ENCODE peak calls at places on chromosomes 16 and 17, in four cellular contexts. S is activated naive CD4-positive, alpha-beta T cell; H is HuH-7.5; Z is BE2C. G is an unnamed sample.

GRCh38 chr17:55770220-55770870 is 19.5 kb downstream of the PCTP start:
- DNase-seq in S (no peak), H (peak), Z (no peak), G (no peak)

GRCh38 chr16:87570938-87571867 is 31.1 kb upstream of the JPH3 start:
- DNase-seq in S (no peak), H (peak), Z (peak), G (no peak)

GRCh38 chr16:57235128-57236092 is 9.6 kb upstream of the ARL2BP start:
- DNase-seq in S (no peak), H (no peak), Z (no peak), G (no peak)

GRCh38 chr17:78112508-78113471 is 15.8 kb downstream of the TMC6 start:
- DNase-seq in S (peak), H (peak), Z (peak), G (peak)

GRCh38 chr16:83878838-83879237 is 20.1 kb upstream of the MLYCD start:
- DNase-seq in S (no peak), H (no peak), Z (no peak), G (no peak)

GRCh38 chr17:72212041-72212440 is 91.2 kb downstream of the SOX9 start:
- DNase-seq in S (no peak), H (no peak), Z (no peak), G (no peak)

GRCh38 chr17:42706732-42707131 is 24.4 kb downstream of the CNTNAP1 start:
- DNase-seq in S (no peak), H (no peak), Z (no peak), G (no peak)

GRCh38 chr17:39754958-39755549 is 17.3 kb downstream of the GRB7 start:
- DNase-seq in S (no peak), H (no peak), Z (no peak), G (no peak)

GRCh38 chr16:456891-457483 is 31.5 kb downstream of the RAB11FIP3 start:
- DNase-seq in S (no peak), H (no peak), Z (no peak), G (no peak)

GRCh38 chr17:28119049-28119448 is 76.6 kb downstream of the NLK start:
- DNase-seq in S (no peak), H (no peak), Z (no peak), G (no peak)

GRCh38 chr17:7839199-7839889 is 5.3 kb downstream of the KDM6B start:
- DNase-seq in S (no peak), H (no peak), Z (no peak), G (no peak)

GRCh38 chr17:75762513-75763268 is 2.3 kb downstream of the GALK1 start:
- DNase-seq in S (no peak), H (no peak), Z (no peak), G (no peak)

GRCh38 chr17:45038771-45039634 is 12.4 kb downstream of the DCAKD start:
- DNase-seq in S (no peak), H (no peak), Z (no peak), G (no peak)

GRCh38 chr16:48526058-48526957 is 83.7 kb downstream of the N4BP1 start:
- DNase-seq in S (no peak), H (peak), Z (no peak), G (no peak)

GRCh38 chr16:1779741-1780676 is 2.4 kb downstream of the SPSB3 start:
- DNase-seq in S (no peak), H (no peak), Z (peak), G (no peak)

GRCh38 chr17:6677158-6677831 is 25.7 kb downstream of the C17orf100 start:
- DNase-seq in S (no peak), H (no peak), Z (no peak), G (no peak)

GRCh38 chr17:21357696-21358095 is 18.5 kb upstream of the KCNJ12 start:
- DNase-seq in S (no peak), H (no peak), Z (peak), G (no peak)

GRCh38 chr17:36198831-36199465 is 2.4 kb upstream of the CCL3L1 start:
- DNase-seq in S (no peak), H (no peak), Z (no peak), G (peak)

GRCh38 chr17:40547079-40547784 is 18.0 kb downstream of the CCR7 start:
- DNase-seq in S (peak), H (no peak), Z (no peak), G (no peak)

GRCh38 chr17:57514614-57515013 is 230.5 kb downstream of the CCDC182 start:
- DNase-seq in S (no peak), H (no peak), Z (no peak), G (no peak)

GRCh38 chr17:73089918-73090317 is 2.6 kb downstream of the SLC39A11 start:
- DNase-seq in S (no peak), H (no peak), Z (no peak), G (no peak)

GRCh38 chr17:1315891-1316403 is 36.5 kb downstream of the TRARG1 start:
- DNase-seq in S (no peak), H (no peak), Z (no peak), G (no peak)

GRCh38 chr17:63833741-63834373 is 6.4 kb upstream of the FTSJ3 start:
- DNase-seq in S (no peak), H (no peak), Z (no peak), G (no peak)

GRCh38 chr16:69307856-69308255 is 3.3 kb upstream of the VPS4A start:
- DNase-seq in S (no peak), H (no peak), Z (no peak), G (no peak)

GRCh38 chr17:8382052-8382879 is 727 bp downstream of the RPL26 start:
- DNase-seq in S (no peak), H (no peak), Z (no peak), G (no peak)

GRCh38 chr17:77875051-77875780 is 83.3 kb upstream of the TNRC6C start:
- DNase-seq in S (no peak), H (no peak), Z (no peak), G (no peak)